ENCODE peak calls at places on chromosome 10, in five cellular contexts. L, J, G, A and C are unnamed samples.

GRCh38 chr10:97336942-97337719 is 2.6 kb upstream of the FRAT2 start:
- DNase-seq in G (no peak), A (no peak), J (peak), L (no peak), C (peak)

GRCh38 chr10:1284076-1284475 is 227.9 kb downstream of the WDR37 start:
- DNase-seq in G (no peak), J (no peak), A (no peak), L (no peak), C (peak)

GRCh38 chr10:28722065-28722803 is 44.9 kb downstream of the BAMBI start:
- DNase-seq in G (no peak), L (peak), J (peak), A (no peak), C (peak)

GRCh38 chr10:45220985-45221384 is 94.4 kb downstream of the OR13A1 start:
- DNase-seq in G (no peak), J (no peak), L (no peak), A (no peak), C (no peak)

GRCh38 chr10:58044072-58044471 is 223.6 kb downstream of the IPMK start:
- DNase-seq in G (no peak), L (no peak), J (no peak), A (no peak), C (no peak)

GRCh38 chr10:35735412-35735811 is 93.3 kb upstream of the FZD8 start:
- DNase-seq in G (no peak), J (no peak), L (no peak), A (no peak), C (no peak)

GRCh38 chr10:2925631-2926030 is 141.7 kb upstream of the PFKP start:
- DNase-seq in J (peak), G (no peak), L (no peak), A (no peak), C (peak)

GRCh38 chr10:31757374-31757773 is 171.3 kb downstream of the ARHGAP12 start:
- DNase-seq in J (no peak), L (no peak), G (no peak), A (peak), C (peak)

GRCh38 chr10:788796-789748 is 99.6 kb upstream of the DIP2C start:
- DNase-seq in J (peak), A (peak), G (peak), L (peak), C (peak)

GRCh38 chr10:88865281-88865876 is 13.7 kb upstream of the ANKRD22 start:
- DNase-seq in G (no peak), A (no peak), J (no peak), L (no peak), C (no peak)

GRCh38 chr10:63700209-63700934 is 179.2 kb downstream of the REEP3 start:
- DNase-seq in G (no peak), A (no peak), L (no peak), J (no peak), C (peak)

GRCh38 chr10:91798736-91799579 is 732 bp downstream of the TNKS2 start:
- DNase-seq in L (no peak), G (peak), A (peak), J (peak), C (no peak)

GRCh38 chr10:792792-793100 is 103.3 kb upstream of the DIP2C start:
- DNase-seq in J (no peak), L (peak), G (no peak), A (peak), C (no peak)

GRCh38 chr10:6491841-6492609 is 88.1 kb downstream of the PRKCQ start:
- DNase-seq in A (no peak), L (no peak), J (no peak), G (no peak), C (no peak)

GRCh38 chr10:88459523-88459922 is 123.6 kb downstream of the RNLS start:
- DNase-seq in G (no peak), A (no peak), J (no peak), L (no peak), C (no peak)

GRCh38 chr10:114694735-114695134 is 36.7 kb upstream of the ABLIM1 start:
- DNase-seq in J (peak), L (peak), G (no peak), A (no peak), C (no peak)

GRCh38 chr10:31999261-31999660 is 57.0 kb downstream of the KIF5B start:
- DNase-seq in J (no peak), G (no peak), L (no peak), A (no peak), C (no peak)

GRCh38 chr10:5629789-5630436 is 36.5 kb downstream of the ASB13 start:
- DNase-seq in L (peak), A (peak), G (no peak), J (peak), C (peak)

GRCh38 chr10:34764347-34764991 is 50.6 kb downstream of the PARD3 start:
- DNase-seq in G (no peak), L (no peak), A (no peak), J (no peak), C (no peak)

GRCh38 chr10:126421745-126422144 is 33.5 kb upstream of the ADAM12 start:
- DNase-seq in L (no peak), J (no peak), G (no peak), A (no peak), C (no peak)

GRCh38 chr10:28984431-28984830 is 304.4 kb upstream of the LYZL1 start:
- DNase-seq in J (peak), A (peak), L (no peak), G (no peak), C (peak)

GRCh38 chr10:59177031-59177861 is 803 bp downstream of the PHYHIPL start:
- DNase-seq in G (no peak), A (no peak), L (peak), J (no peak), C (no peak)

GRCh38 chr10:17801507-17801906 is 7.6 kb upstream of the MRC1 start:
- DNase-seq in J (no peak), G (no peak), L (no peak), A (no peak), C (no peak)
- TF ChIP-seq CTCF in J (no peak), G (no peak), L (peak), A (no peak), C (no peak)

GRCh38 chr10:108791794-108792474 is 1131.4 kb downstream of the XPNPEP1 start:
- DNase-seq in J (no peak), G (no peak), A (no peak), L (no peak), C (no peak)
- TF ChIP-seq EP300 in J (no peak), G (no peak), A (no peak), L (no peak), C (no peak)

GRCh38 chr10:30413996-30414576 is 19.9 kb upstream of the MAP3K8 start:
- DNase-seq in J (no peak), L (peak), A (no peak), G (no peak), C (no peak)
- TF ChIP-seq CTCF in J (peak), L (peak), A (peak), G (peak), C (peak)

DNA sequence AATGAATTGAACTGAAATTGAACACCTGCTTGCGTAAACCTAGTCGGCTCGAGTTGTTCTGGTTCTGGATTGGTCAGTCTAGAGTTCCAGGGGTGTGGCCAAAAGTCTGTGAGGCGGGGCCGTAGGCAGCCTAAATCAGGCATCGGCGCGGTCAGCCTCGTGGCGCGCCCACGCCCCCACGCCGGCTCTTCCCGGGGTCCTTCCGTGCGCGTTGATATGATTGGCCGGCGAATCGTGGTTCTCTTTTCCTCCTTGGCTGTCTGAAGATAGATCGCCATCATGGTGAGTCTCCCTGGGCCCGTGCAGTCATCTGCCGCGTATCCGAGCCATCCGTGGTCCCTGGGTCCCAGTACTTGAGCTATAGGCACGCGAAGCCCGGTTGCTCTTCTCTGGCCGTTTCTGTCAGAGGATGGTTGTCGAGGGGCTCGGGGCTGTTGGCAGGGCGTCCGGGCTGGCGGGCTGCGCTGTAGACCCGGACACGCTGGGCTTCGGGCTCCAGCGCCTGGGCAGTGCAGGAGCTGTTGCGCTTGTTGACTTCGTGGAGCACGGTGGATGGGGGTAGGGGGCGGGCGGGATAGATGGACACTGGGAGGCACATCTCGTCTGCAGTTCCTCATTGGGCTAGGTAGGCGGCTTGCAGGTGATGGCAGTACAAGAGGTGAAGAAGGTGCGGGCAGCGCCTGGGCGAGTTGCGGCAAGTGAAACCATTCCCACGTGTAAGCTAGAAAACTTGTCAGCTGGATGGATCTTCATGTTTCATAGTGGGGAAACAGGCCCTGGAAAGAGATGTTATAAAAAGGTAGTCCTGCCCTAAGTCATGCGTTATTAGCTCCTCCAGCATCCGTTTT is at the start of gene RPS24:
- DNase-seq in J (peak), L (peak), G (peak), A (peak), C (peak)
- TF ChIP-seq EP300 in J (no peak), L (no peak), G (no peak), A (no peak), C (peak)

GRCh38 chr10:117224036-117224430 is 16.9 kb upstream of the SLC18A2 start:
- DNase-seq in J (no peak), G (no peak), A (peak), L (no peak), C (no peak)

GRCh38 chr10:117224881-117225280 is 16.0 kb upstream of the SLC18A2 start:
- DNase-seq in G (no peak), L (no peak), J (no peak), A (peak), C (no peak)

GRCh38 chr10:117223413-117224035 is 17.4 kb upstream of the SLC18A2 start:
- DNase-seq in J (no peak), G (no peak), A (peak), L (no peak), C (no peak)

GRCh38 chr10:117228210-117228609 is 12.7 kb upstream of the SLC18A2 start:
- DNase-seq in G (no peak), A (no peak), J (no peak), L (no peak), C (no peak)

GRCh38 chr10:117226813-117227451 is 14.0 kb upstream of the SLC18A2 start:
- DNase-seq in G (no peak), A (no peak), J (peak), L (peak), C (no peak)
- TF ChIP-seq CTCF in G (no peak), A (no peak), J (no peak), L (peak), C (no peak)

DNA sequence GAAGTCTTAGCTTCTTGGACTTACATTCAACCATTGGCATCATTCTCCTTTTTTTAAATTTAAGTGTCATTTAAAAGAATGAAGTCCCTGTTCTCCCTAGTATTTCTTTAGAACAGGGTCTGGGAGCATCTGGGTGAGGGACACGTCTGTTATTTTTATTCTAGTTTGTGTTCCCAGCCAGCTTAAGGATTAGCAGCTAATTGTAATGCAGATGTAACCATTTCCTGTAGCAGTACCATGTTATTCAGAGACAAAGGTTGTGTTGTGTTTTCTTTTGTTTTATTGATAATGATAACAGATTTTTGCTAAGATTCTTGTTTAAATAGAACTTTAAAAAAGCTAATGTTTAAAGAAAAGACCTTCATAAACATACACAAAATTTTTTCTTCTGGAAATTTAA is 34.3 kb downstream of the BMS1 start:
- DNase-seq in A (no peak), J (no peak), G (no peak), L (no peak), C (no peak)
- TF ChIP-seq EP300 in A (no peak), J (no peak), G (no peak), L (no peak), C (no peak)

DNA sequence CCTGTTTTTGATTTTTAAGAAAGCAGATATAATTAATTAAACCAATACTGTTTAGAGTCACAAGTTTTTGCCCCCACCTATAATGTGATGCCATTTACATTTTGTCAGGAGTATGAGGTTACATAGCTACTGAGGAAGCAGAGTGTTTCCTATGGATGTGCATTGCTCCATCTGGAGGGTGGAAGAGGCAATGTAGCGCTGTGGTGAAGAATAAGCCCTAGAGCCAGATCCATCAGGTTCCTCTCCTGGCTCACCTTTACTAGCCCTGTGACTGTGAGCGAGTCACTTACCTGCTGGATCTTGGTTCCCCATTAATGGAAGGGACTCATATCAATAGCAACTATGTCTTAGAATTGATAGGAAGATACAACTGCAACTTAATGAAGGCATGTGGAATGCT is 216.0 kb downstream of the GPAM start:
- DNase-seq in L (no peak), J (no peak), G (no peak), A (no peak), C (no peak)
- TF ChIP-seq CTCF in L (no peak), J (no peak), G (no peak), A (no peak), C (no peak)

GRCh38 chr10:128306966-128307365 is 180.7 kb upstream of the MKI67 start:
- DNase-seq in G (no peak), J (no peak), A (no peak), L (no peak), C (no peak)

GRCh38 chr10:128307819-128308218 is 181.6 kb upstream of the MKI67 start:
- DNase-seq in G (no peak), L (no peak), J (no peak), A (no peak), C (no peak)

GRCh38 chr10:128314691-128315090 is 188.5 kb upstream of the MKI67 start:
- DNase-seq in L (no peak), A (no peak), G (no peak), J (no peak), C (no peak)

GRCh38 chr10:128316327-128316726 is 190.1 kb upstream of the MKI67 start:
- DNase-seq in A (no peak), J (no peak), L (no peak), G (no peak), C (no peak)

DNA sequence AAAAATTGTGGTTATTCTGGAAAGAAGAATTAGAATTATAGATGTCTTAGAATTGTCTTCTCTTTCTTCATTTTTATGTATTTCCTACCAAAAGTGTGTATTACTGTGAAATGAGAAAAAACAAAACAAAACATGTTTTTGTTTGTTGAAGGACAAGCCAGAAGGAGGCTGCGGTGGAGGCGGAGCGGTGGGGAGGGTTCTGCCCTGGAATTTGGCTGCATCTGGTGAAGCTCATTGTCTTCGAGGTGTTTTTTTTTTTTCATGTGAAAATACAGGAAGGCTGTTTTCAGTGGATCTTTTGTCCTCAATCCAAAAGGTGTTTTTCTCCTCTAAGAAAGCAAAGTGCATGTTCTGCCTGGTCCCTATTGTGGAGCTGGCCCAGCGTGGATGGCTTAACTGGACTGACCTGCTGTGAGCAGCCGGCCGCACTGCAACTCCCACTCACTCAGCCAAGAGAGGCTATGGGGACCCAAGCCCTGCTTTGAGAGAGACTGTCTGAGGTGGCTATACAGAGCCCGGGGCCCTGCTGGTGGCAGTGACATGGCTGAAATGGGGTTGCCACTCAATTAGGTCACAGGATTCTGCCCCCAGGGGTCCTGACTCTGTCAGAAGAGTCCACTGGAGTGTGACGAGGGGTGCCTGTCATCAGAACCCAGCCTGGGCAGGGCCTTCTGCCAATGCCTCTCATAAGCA is 184.9 kb upstream of the MKI67 start:
- DNase-seq in L (no peak), G (no peak), A (no peak), J (no peak), C (no peak)
- TF ChIP-seq EP300 in L (no peak), G (no peak), A (no peak), J (no peak), C (no peak)

DNA sequence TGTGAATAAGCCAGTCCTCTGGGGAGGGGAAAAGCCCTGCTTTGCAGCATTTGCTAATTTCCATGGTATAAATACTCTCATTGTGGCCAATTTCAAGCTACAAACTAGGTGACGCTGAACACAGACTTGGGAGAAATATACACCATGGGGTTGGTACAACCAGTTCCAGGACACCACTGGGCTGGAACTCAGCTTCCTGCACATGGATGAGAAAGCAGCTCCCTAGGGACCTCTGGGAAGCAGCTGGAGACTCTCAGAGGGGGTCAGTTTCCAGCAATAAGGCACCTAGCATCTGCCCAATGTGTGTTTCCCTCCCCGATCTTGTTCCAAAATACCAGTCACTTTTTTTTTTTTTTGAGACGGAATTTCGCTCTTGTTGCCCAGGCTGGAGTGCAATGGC is 56.8 kb upstream of the WDR11 start:
- DNase-seq in A (no peak), J (no peak), G (no peak), L (no peak), C (no peak)
- TF ChIP-seq CTCF in A (no peak), J (no peak), G (no peak), L (no peak), C (no peak)